ENCODE peak calls at places on chromosome 12, in eight cellular contexts. One of them, this sample, is unnamed.

GRCh38 chr12:132100306-132101065 is 43.6 kb downstream of the DDX51 start:
- DNase-seq in stimulated activated CD8-positive, alpha-beta memory T cell treated with anti-CD3 and anti-CD28 coated beads, Interleukin-4, amount 100 ng/mL, for 1 hour: no peak
- DNase-seq in activated T-cell treated with anti-CD3 and anti-CD28 coated beads for 24 hours: no peak
- DNase-seq in endothelial cell: no peak
- DNase-seq in fibroblast of the aortic adventitia: no peak
- DNase-seq in PC-9: no peak
- DNase-seq in GM04504: no peak
- DNase-seq in sigmoid colon: peak; percentile 41
- DNase-seq in this sample: no peak

GRCh38 chr12:82781288-82782078 is 94.8 kb downstream of the TMTC2 start:
- DNase-seq in stimulated activated CD8-positive, alpha-beta memory T cell treated with anti-CD3 and anti-CD28 coated beads, Interleukin-4, amount 100 ng/mL, for 1 hour: no peak
- DNase-seq in activated T-cell treated with anti-CD3 and anti-CD28 coated beads for 24 hours: no peak
- DNase-seq in endothelial cell: no peak
- DNase-seq in fibroblast of the aortic adventitia: no peak
- DNase-seq in PC-9: no peak
- DNase-seq in GM04504: no peak
- DNase-seq in sigmoid colon: no peak
- DNase-seq in this sample: no peak

GRCh38 chr12:125873031-125873430 is 807.8 kb downstream of the AACS start:
- DNase-seq in stimulated activated CD8-positive, alpha-beta memory T cell treated with anti-CD3 and anti-CD28 coated beads, Interleukin-4, amount 100 ng/mL, for 1 hour: no peak
- DNase-seq in activated T-cell treated with anti-CD3 and anti-CD28 coated beads for 24 hours: no peak
- DNase-seq in endothelial cell: no peak
- DNase-seq in fibroblast of the aortic adventitia: no peak
- DNase-seq in PC-9: no peak
- DNase-seq in GM04504: no peak
- DNase-seq in sigmoid colon: no peak
- DNase-seq in this sample: no peak

GRCh38 chr12:29314421-29314820 is 66.6 kb downstream of the ERGIC2 start:
- DNase-seq in stimulated activated CD8-positive, alpha-beta memory T cell treated with anti-CD3 and anti-CD28 coated beads, Interleukin-4, amount 100 ng/mL, for 1 hour: no peak
- DNase-seq in activated T-cell treated with anti-CD3 and anti-CD28 coated beads for 24 hours: no peak
- DNase-seq in endothelial cell: no peak
- DNase-seq in fibroblast of the aortic adventitia: no peak
- DNase-seq in PC-9: no peak
- DNase-seq in GM04504: no peak
- DNase-seq in sigmoid colon: no peak
- DNase-seq in this sample: no peak

GRCh38 chr12:26557326-26557725 is 275.7 kb downstream of the ITPR2 start:
- DNase-seq in stimulated activated CD8-positive, alpha-beta memory T cell treated with anti-CD3 and anti-CD28 coated beads, Interleukin-4, amount 100 ng/mL, for 1 hour: no peak
- DNase-seq in activated T-cell treated with anti-CD3 and anti-CD28 coated beads for 24 hours: no peak
- DNase-seq in endothelial cell: no peak
- DNase-seq in fibroblast of the aortic adventitia: no peak
- DNase-seq in PC-9: no peak
- DNase-seq in GM04504: no peak
- DNase-seq in sigmoid colon: no peak
- DNase-seq in this sample: no peak

GRCh38 chr12:3836641-3837040 is 36.6 kb downstream of the PARP11 start:
- DNase-seq in stimulated activated CD8-positive, alpha-beta memory T cell treated with anti-CD3 and anti-CD28 coated beads, Interleukin-4, amount 100 ng/mL, for 1 hour: no peak
- DNase-seq in activated T-cell treated with anti-CD3 and anti-CD28 coated beads for 24 hours: no peak
- DNase-seq in endothelial cell: no peak
- DNase-seq in fibroblast of the aortic adventitia: no peak
- DNase-seq in PC-9: no peak
- DNase-seq in GM04504: no peak
- DNase-seq in sigmoid colon: no peak
- DNase-seq in this sample: no peak

GRCh38 chr12:47813491-47814196 is 6.1 kb downstream of the HDAC7 start:
- DNase-seq in stimulated activated CD8-positive, alpha-beta memory T cell treated with anti-CD3 and anti-CD28 coated beads, Interleukin-4, amount 100 ng/mL, for 1 hour: no peak
- DNase-seq in activated T-cell treated with anti-CD3 and anti-CD28 coated beads for 24 hours: no peak
- DNase-seq in endothelial cell: no peak
- DNase-seq in fibroblast of the aortic adventitia: no peak
- DNase-seq in PC-9: no peak
- DNase-seq in GM04504: no peak
- DNase-seq in sigmoid colon: no peak
- DNase-seq in this sample: no peak

GRCh38 chr12:28421374-28421773 is 231.1 kb downstream of the CCDC91 start:
- DNase-seq in stimulated activated CD8-positive, alpha-beta memory T cell treated with anti-CD3 and anti-CD28 coated beads, Interleukin-4, amount 100 ng/mL, for 1 hour: no peak
- DNase-seq in activated T-cell treated with anti-CD3 and anti-CD28 coated beads for 24 hours: no peak
- DNase-seq in endothelial cell: no peak
- DNase-seq in fibroblast of the aortic adventitia: no peak
- DNase-seq in PC-9: no peak
- DNase-seq in GM04504: no peak
- DNase-seq in sigmoid colon: no peak
- DNase-seq in this sample: no peak

GRCh38 chr12:14264316-14264715 is 101.2 kb upstream of the ATF7IP start:
- DNase-seq in stimulated activated CD8-positive, alpha-beta memory T cell treated with anti-CD3 and anti-CD28 coated beads, Interleukin-4, amount 100 ng/mL, for 1 hour: no peak
- DNase-seq in activated T-cell treated with anti-CD3 and anti-CD28 coated beads for 24 hours: no peak
- DNase-seq in endothelial cell: no peak
- DNase-seq in fibroblast of the aortic adventitia: peak; percentile 24
- DNase-seq in PC-9: no peak
- DNase-seq in GM04504: no peak
- DNase-seq in sigmoid colon: no peak
- DNase-seq in this sample: peak; percentile 47

GRCh38 chr12:128091101-128091795 is 175.7 kb upstream of the TMEM132C start:
- DNase-seq in stimulated activated CD8-positive, alpha-beta memory T cell treated with anti-CD3 and anti-CD28 coated beads, Interleukin-4, amount 100 ng/mL, for 1 hour: no peak
- DNase-seq in activated T-cell treated with anti-CD3 and anti-CD28 coated beads for 24 hours: no peak
- DNase-seq in endothelial cell: no peak
- DNase-seq in fibroblast of the aortic adventitia: no peak
- DNase-seq in PC-9: no peak
- DNase-seq in GM04504: no peak
- DNase-seq in sigmoid colon: no peak
- DNase-seq in this sample: no peak